ENCODE peak calls at places on chromosome 19, in ten cellular contexts. F is ovary; S is endodermal cell; O is MG63; R is RWPE2; X is cardiac muscle cell; M is ascending aorta; P is CD8-positive, alpha-beta T cell; A is MM.1S; N is thoracic aorta. C is an unnamed sample.

GRCh38 chr19:39926170-39926755 is 8.2 kb downstream of the FCGBP start:
- DNase-seq in M (no peak), F (no peak), O (no peak), R (no peak), N (no peak), A (no peak), X (no peak), S (peak; percentile 18), P (no peak), C (no peak)

GRCh38 chr19:49677232-49677881 is at the start of gene PRMT1:
- DNase-seq in X (peak; percentile 65), A (peak; percentile 44), O (peak; percentile 70), M (no peak), P (peak; percentile 24), R (peak; percentile 42), F (peak; percentile 78), N (no peak), S (no peak), C (peak; percentile 19)

GRCh38 chr19:40774916-40775631 is at the start of gene MIA:
- DNase-seq in R (no peak), P (no peak), X (no peak), O (no peak), A (no peak), F (no peak), M (no peak), S (no peak), N (no peak), C (no peak)

GRCh38 chr19:52716578-52716977 is 18.3 kb downstream of the ZNF611 start:
- DNase-seq in R (no peak), F (no peak), O (no peak), N (no peak), S (peak; percentile 87), A (no peak), M (no peak), X (no peak), P (no peak), C (no peak)

GRCh38 chr19:17671906-17672305 is 16.2 kb downstream of the UNC13A start:
- DNase-seq in R (no peak), N (no peak), O (peak; percentile 32), X (peak; percentile 19), P (no peak), M (no peak), S (peak; percentile 84), F (no peak), A (peak; percentile 23), C (peak; percentile 16)

GRCh38 chr19:522726-523125 is 8.8 kb upstream of the CDC34 start:
- DNase-seq in M (no peak), F (no peak), X (no peak), N (no peak), R (no peak), P (no peak), S (no peak), O (no peak), A (no peak), C (no peak)

GRCh38 chr19:10352764-10353671 is 13.6 kb upstream of the ICAM3 start:
- DNase-seq in M (no peak), F (peak; percentile 93), P (no peak), N (no peak), O (no peak), R (peak; percentile 68), S (peak; percentile 96), X (peak; percentile 95), A (no peak), C (no peak)

GRCh38 chr19:41895745-41896580 is 13.0 kb downstream of the ARHGEF1 start:
- DNase-seq in P (no peak), R (no peak), M (no peak), N (no peak), F (no peak), S (no peak), A (no peak), X (no peak), O (no peak), C (no peak)

GRCh38 chr19:39908803-39909202 is 25.6 kb downstream of the FCGBP start:
- DNase-seq in N (no peak), A (no peak), X (no peak), R (no peak), P (no peak), S (no peak), M (no peak), O (no peak), F (no peak), C (no peak)

GRCh38 chr19:16657384-16657783 is 2.6 kb downstream of the SMIM7 start:
- DNase-seq in S (no peak), O (no peak), R (no peak), F (no peak), M (no peak), P (no peak), A (no peak), N (no peak), X (no peak), C (no peak)

GRCh38 chr19:16654621-16655020 is 5.3 kb downstream of the SMIM7 start:
- DNase-seq in S (no peak), R (no peak), O (no peak), X (no peak), N (no peak), P (no peak), A (no peak), F (no peak), M (no peak), C (no peak)

GRCh38 chr19:16654151-16654550 is 5.8 kb downstream of the SMIM7 start:
- DNase-seq in F (no peak), O (peak; percentile 28), S (peak; percentile 64), P (no peak), M (no peak), A (no peak), X (no peak), R (no peak), N (no peak), C (no peak)

GRCh38 chr19:16659464-16659831 is 496 bp downstream of the SMIM7 start:
- DNase-seq in F (no peak), A (no peak), X (no peak), M (no peak), R (no peak), S (no peak), P (no peak), N (no peak), O (no peak), C (no peak)

GRCh38 chr19:16655727-16656126 is 4.2 kb downstream of the SMIM7 start:
- DNase-seq in R (no peak), S (no peak), P (no peak), A (no peak), O (no peak), N (no peak), F (no peak), M (no peak), X (no peak), C (no peak)
- H3K9me3 ChIP-seq in R (no peaks in the 10 kb centered on the region), S (no peaks in the 10 kb centered on the region), P (no peaks in the 10 kb centered on the region), A (no peaks in the 10 kb centered on the region), O (no peaks in the 10 kb centered on the region), N (no peaks in the 10 kb centered on the region), F (no peaks in the 10 kb centered on the region), M (no peaks in the 10 kb centered on the region), X (no peaks in the 10 kb centered on the region), C (no peaks in the 10 kb centered on the region)

GRCh38 chr19:7658219-7658686 is 10.6 kb upstream of the RETN start:
- DNase-seq in F (no peak), S (no peak), X (no peak), A (peak; percentile 83), R (no peak), N (no peak), O (no peak), M (no peak), P (no peak), C (no peak)
- H3K27me3 ChIP-seq in F (no peaks in the 10 kb centered on the region), S (peaks cover 12% of the 10 kb centered on the region), X (peaks cover 17% of the 10 kb centered on the region), A (peaks cover 71% of the 10 kb centered on the region), R (no peaks in the 10 kb centered on the region), N (no peaks in the 10 kb centered on the region), O (peaks cover 50% of the 10 kb centered on the region), M (no peaks in the 10 kb centered on the region), P (no peaks in the 10 kb centered on the region), C (no peaks in the 10 kb centered on the region)

DNA sequence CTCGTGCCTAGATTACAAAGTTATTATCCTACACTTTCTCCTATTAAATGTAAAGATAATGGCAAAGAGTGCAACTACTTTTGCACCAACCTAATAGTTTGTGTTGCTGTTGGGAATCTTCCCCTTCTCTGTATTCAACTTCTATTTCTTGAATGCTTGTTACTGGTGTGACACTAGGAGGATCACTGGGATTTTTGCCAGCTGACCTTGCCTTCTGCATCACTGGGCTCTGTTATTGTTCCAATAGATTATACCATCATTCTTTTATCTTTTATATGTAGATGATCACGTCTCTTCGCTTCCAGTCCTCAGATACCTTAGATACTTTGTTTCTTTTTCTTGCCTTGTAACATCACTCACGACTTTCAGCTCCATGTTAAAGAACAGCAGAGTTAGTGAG is 3.5 kb upstream of the OR10H4 start:
- DNase-seq in X (no peak), F (no peak), A (no peak), O (no peak), P (no peak), R (no peak), N (no peak), M (no peak), S (no peak), C (no peak)
- H3K9me3 ChIP-seq in X (peaks cover 7% of the 10 kb centered on the region), F (no peaks in the 10 kb centered on the region), A (no peaks in the 10 kb centered on the region), O (peaks cover 7% of the 10 kb centered on the region), P (no peaks in the 10 kb centered on the region), R (peaks cover 7% of the 10 kb centered on the region), N (peaks cover 15% of the 10 kb centered on the region), M (no peaks in the 10 kb centered on the region), S (peaks cover 69% of the 10 kb centered on the region), C (no peaks in the 10 kb centered on the region)

GRCh38 chr19:2288743-2289713 is 7.1 kb upstream of the PEAK3 start:
- DNase-seq in R (no peak), X (no peak), M (no peak), F (no peak), A (no peak), S (no peak), O (no peak), N (no peak), P (no peak), C (no peak)

GRCh38 chr19:2289714-2290435 is 7.9 kb upstream of the PEAK3 start:
- DNase-seq in A (peak; percentile 58), X (no peak), R (no peak), P (peak; percentile 60), S (peak; percentile 70), M (no peak), F (no peak), N (no peak), O (no peak), C (no peak)

GRCh38 chr19:2288010-2288742 is 6.2 kb upstream of the PEAK3 start:
- DNase-seq in F (no peak), S (no peak), M (no peak), R (no peak), O (no peak), X (no peak), N (no peak), A (no peak), P (no peak), C (no peak)

GRCh38 chr19:2290441-2291184 is 8.6 kb upstream of the PEAK3 start:
- DNase-seq in M (no peak), X (no peak), F (no peak), N (no peak), P (no peak), S (peak; percentile 80), A (no peak), O (no peak), R (no peak), C (no peak)

DNA sequence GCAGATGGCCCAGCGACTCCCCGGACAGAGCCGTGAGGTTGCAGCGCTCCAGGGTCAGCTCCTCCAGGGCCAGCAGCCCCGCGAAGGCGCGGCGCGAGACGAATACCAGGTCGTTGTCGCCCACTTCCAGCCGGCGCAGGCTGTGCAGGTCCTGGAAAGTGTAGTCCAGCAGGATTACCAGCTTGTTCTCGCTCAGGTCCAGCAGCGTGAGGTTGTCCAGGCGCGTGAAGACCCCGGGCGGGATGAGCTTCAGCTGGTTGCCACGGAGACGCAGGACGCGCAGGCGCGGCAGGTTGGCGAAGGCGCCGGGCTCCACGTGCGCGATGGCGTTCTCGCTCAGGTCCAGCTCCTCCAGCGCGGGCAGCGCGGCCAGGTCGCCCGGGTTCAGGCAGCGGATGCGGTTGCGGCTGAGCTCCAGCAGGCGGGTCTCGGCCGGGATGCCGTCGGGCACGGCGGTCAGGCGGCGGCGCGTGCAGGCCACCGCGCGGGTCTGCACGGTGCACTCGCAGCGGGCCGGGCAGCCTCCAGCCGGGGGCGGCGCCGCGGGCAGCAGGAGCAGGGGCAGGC is 9.3 kb upstream of the PEAK3 start:
- DNase-seq in F (no peak), N (no peak), O (no peak), P (no peak), A (no peak), X (peak; percentile 77), S (peak; percentile 90), M (no peak), R (peak; percentile 57), C (no peak)
- H3K27me3 ChIP-seq in F (peaks cover 11% of the 10 kb centered on the region), N (peaks cover 7% of the 10 kb centered on the region), O (no peaks in the 10 kb centered on the region), P (no peaks in the 10 kb centered on the region), A (peaks cover 4% of the 10 kb centered on the region), X (peaks cover 90% of the 10 kb centered on the region), S (peaks cover 100% of the 10 kb centered on the region), M (peaks cover 16% of the 10 kb centered on the region), R (peaks cover 46% of the 10 kb centered on the region), C (peaks cover 26% of the 10 kb centered on the region)

C was measured in small intestine.